ENCODE peak calls at places on chromosomes 4 and X, in five cellular contexts. Q, D, C, Z and X are unnamed samples.

GRCh38 chr4:25448379-25449109 is 71.5 kb downstream of the ANAPC4 start:
- DNase-seq in Q (no peak), D (peak; percentile 42), C (peak; percentile 60), Z (no peak), X (no peak)

GRCh38 chr4:40395908-40396806 is 61.0 kb downstream of the CHRNA9 start:
- DNase-seq in Q (no peak), D (no peak), C (peak; percentile 72), Z (no peak), X (no peak)

GRCh38 chrX:123072686-123073385 is 111.2 kb upstream of the GRIA3 start:
- DNase-seq in Q (no peak), D (no peak), C (no peak), Z (no peak), X (no peak)

GRCh38 chr4:108484187-108484586 is 136.2 kb upstream of the RPL34 start:
- DNase-seq in Q (no peak), D (no peak), C (no peak), Z (no peak), X (no peak)

GRCh38 chr4:36281384-36282106 is at the start of gene DTHD1:
- DNase-seq in Q (no peak), D (no peak), C (no peak), Z (no peak), X (no peak)

GRCh38 chr4:43457866-43458265 is 565.4 kb downstream of the GRXCR1 start:
- DNase-seq in Q (no peak), D (peak; percentile 40), C (no peak), Z (no peak), X (no peak)

GRCh38 chrX:31483336-31483735 is 411.5 kb upstream of the FTHL17 start:
- DNase-seq in Q (no peak), D (peak; percentile 79), C (no peak), Z (no peak), X (no peak)

GRCh38 chr4:123170843-123171242 is 225.8 kb upstream of the SPRY1 start:
- DNase-seq in Q (no peak), D (peak; percentile 4), C (no peak), Z (no peak), X (no peak)

GRCh38 chr4:102687373-102687981 is 73.3 kb downstream of the MANBA start:
- DNase-seq in Q (no peak), D (peak; percentile 43), C (no peak), Z (no peak), X (no peak)

GRCh38 chr4:6892190-6892908 is 17.3 kb upstream of the TBC1D14 start:
- DNase-seq in Q (no peak), D (peak; percentile 79), C (peak; percentile 77), Z (peak; percentile 89), X (no peak)
- TF ChIP-seq POLR2A in Q (no peak), D (no peak), C (no peak), Z (no peak), X (no peak)

DNA sequence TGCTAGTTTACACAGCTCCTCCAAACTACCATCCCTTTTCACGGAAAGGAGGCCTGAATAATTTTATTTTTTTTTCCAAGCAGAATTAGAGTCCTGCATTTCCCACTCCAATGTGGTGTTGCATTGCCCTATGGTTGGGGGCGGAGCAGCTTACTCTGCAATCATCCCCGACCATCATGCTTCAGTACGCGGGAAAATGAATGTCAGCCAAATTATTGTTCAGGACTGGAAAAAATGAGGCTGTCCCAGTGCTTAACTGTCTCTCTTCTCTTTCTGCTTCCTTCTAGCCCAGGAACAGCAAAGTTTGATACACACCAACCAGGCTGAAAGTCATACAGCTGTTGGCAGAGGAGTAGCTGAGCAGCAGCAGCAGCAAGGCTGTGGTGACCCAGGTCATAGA is 28.2 kb downstream of the MMRN1 start:
- DNase-seq in Q (no peak), D (no peak), C (no peak), Z (no peak), X (no peak)
- TF ChIP-seq POLR2A in Q (no peak), D (no peak), C (no peak), Z (no peak), X (no peak)

DNA sequence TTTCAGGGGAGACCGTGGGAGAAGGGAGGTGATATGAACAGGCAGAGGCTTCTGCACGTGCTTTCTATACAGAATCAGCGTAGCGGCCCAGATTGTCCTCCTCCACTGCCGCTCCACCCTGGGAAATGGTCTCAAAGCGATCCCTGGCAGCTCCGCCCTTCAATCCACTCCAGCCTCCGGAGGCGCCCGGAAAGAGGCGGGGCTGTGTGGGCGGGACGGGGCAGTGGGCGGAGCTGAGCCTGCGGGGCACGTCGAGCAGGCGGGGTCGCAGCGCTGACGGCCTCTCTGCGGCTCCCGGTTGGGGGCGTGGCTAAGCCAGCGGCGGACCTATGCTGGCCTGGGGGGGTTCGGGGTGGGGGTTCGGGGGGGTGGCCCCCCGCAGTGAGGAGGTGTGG is 210 bp upstream of the SMIM10L2A start:
- DNase-seq in Q (peak; percentile 51), D (peak; percentile 32), C (peak; percentile 91), Z (peak; percentile 92), X (peak; percentile 49)
- TF ChIP-seq POLR2A in Q (no peak), D (no peak), C (no peak), Z (no peak), X (no peak)

GRCh38 chr4:1011022-1011694 is at the start of gene FGFRL1:
- DNase-seq in Q (no peak), D (peak; percentile 77), C (peak; percentile 96), Z (peak; percentile 99), X (peak; percentile 81)
- TF ChIP-seq POLR2A in Q (no peak), D (peak; percentile 62), C (no peak), Z (no peak), X (peak; percentile 40)

GRCh38 chr4:64713256-64713840 is 304.1 kb upstream of the TECRL start:
- DNase-seq in Q (no peak), D (peak; percentile 4), C (no peak), Z (no peak), X (no peak)
- TF ChIP-seq POLR2A in Q (no peak), D (no peak), C (no peak), Z (no peak), X (no peak)

GRCh38 chr4:184343400-184344177 is 125.9 kb upstream of the ENPP6 start:
- DNase-seq in Q (no peak), D (peak; percentile 75), C (peak; percentile 88), Z (peak; percentile 92), X (peak; percentile 49)
- TF ChIP-seq POLR2A in Q (peak; percentile 71), D (no peak), C (peak; percentile 44), Z (no peak), X (peak; percentile 20)

GRCh38 chr4:687048-687974 is 1.6 kb downstream of the SLC49A3 start:
- DNase-seq in Q (no peak), D (peak; percentile 77), C (peak; percentile 95), Z (peak; percentile 98), X (peak; percentile 99)

GRCh38 chr4:686371-687040 is 2.4 kb downstream of the SLC49A3 start:
- DNase-seq in Q (no peak), D (no peak), C (peak; percentile 69), Z (no peak), X (no peak)

GRCh38 chr4:689498-690122 is 659 bp upstream of the SLC49A3 start:
- DNase-seq in Q (no peak), D (no peak), C (no peak), Z (no peak), X (no peak)

GRCh38 chr4:687975-688694 is 816 bp downstream of the SLC49A3 start:
- DNase-seq in Q (no peak), D (no peak), C (no peak), Z (no peak), X (no peak)

GRCh38 chr4:688695-689497 is at the start of gene SLC49A3:
- DNase-seq in Q (no peak), D (no peak), C (peak; percentile 65), Z (no peak), X (no peak)
- TF ChIP-seq POLR2A in Q (peak; percentile 42), D (no peak), C (no peak), Z (no peak), X (no peak)

DNA sequence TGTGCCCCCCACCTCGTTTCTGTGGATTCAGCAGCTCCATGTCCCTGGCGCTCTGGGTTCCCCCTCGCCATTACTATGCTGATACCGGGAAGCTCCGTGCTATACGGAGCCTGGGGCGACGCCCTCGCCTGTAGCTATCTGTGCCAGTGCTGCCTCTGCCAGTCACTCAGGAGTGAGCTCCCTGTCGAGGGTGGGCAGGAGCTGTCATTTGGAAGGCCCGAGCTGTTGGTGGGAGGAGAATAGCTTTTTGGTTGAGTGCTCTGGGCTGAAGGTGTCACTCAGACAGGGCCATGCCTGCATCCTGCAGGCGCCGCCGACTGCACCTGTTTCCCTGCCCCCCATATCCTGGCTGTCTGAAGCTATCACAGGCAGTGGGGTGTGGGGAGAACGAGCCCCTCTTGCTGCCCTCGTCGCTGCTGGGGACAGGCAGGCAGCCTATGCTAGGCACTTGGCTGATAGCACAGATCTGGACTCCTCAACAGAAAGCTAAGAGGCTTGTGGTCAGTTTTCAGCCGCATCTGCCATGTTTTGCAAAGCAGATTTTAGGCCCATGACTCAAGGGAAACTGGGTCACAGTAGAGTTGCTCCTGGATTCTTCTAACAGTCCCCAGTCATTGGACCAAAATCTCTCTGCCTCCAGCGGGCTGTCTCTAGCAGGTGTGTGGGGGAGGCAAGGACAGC is 31.8 kb downstream of the CPLX1 start:
- DNase-seq in Q (no peak), D (peak; percentile 22), C (no peak), Z (no peak), X (no peak)
- TF ChIP-seq POLR2A in Q (no peak), D (no peak), C (no peak), Z (no peak), X (no peak)

GRCh38 chrX:100874240-100874798 is at the start of gene NOX1:
- DNase-seq in Q (no peak), D (peak; percentile 13), C (no peak), Z (no peak), X (no peak)
- TF ChIP-seq POLR2A in Q (no peak), D (no peak), C (no peak), Z (no peak), X (no peak)

DNA sequence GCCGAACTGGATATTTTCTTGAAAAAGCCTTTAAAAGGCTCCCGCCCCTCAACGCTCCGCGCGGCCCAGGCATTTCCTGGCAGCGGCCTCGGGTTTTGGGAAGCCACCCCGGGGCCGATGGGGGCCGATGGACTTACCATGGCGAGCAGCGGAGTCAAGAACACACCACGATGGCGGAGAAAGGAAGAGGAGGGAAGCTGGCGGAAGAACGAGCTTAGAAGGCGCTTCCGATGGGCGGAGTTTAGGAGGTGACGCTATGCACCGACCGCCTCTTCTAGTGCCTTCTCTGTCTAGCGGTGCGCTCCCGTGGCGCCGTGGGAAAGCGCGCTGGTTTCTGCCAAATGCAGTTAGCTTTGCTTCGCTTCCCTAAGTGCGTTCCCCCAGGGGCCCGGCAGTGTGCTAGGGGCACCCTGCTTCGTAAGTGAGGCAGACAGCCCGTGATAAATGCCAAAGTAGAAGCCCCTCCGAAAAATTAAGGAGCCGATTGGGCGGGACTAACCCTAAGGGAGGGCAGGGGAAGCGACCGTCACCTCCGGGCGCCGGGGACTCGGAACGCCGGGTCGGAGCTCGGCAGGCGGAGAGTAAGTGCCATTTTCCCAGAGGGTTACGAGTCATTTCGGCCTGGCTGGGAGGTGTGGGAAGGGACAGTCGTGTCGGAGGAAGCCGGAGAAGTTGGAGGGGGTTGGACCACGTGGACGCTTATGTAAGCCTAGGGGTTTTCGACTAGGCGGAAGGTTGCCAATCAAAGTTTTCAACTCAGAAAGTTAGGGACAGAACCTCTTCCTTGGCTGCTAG is at the start of gene RPL39:
- DNase-seq in Q (no peak), D (peak; percentile 87), C (peak; percentile 92), Z (peak; percentile 96), X (peak; percentile 50)
- TF ChIP-seq POLR2A in Q (peak; percentile 94), D (peak; percentile 96), C (peak; percentile 37), Z (no peak), X (peak; percentile 84)